ENCODE peak calls at places on chromosomes 6 and 20, in seven cellular contexts. A is GM04503; Q is HS-5; X is aorta; B is RPMI7951; Z is Calu3; S is stimulated activated CD4-positive, alpha-beta T cell treated with anti-CD3 and anti-CD28 coated beads, Interleukin-4, amount 100 ng/mL, for 48 hours. J is an unnamed sample.

GRCh38 chr6:159169193-159169555 is at the start of gene FNDC1:
- DNase-seq in Z (peak; percentile 76), Q (no peak), A (no peak), B (no peak), S (peak; percentile 59), X (peak; percentile 64), J (no peak)

GRCh38 chr6:30463651-30464618 is 25.4 kb upstream of the HLA-E start:
- DNase-seq in S (peak; percentile 46), Q (no peak), X (peak; percentile 70), A (no peak), B (peak; percentile 82), Z (peak; percentile 53), J (peak; percentile 25)

GRCh38 chr6:32047084-32047478 is 8.9 kb downstream of the CYP21A2 start:
- DNase-seq in S (no peak), Q (no peak), A (no peak), Z (peak; percentile 59), X (peak; percentile 75), B (peak; percentile 49), J (peak; percentile 59)

GRCh38 chr20:33875055-33875454 is 63.9 kb downstream of the CHMP4B start:
- DNase-seq in Z (no peak), S (no peak), X (no peak), Q (no peak), A (no peak), B (no peak), J (no peak)

GRCh38 chr6:28940294-28940858 is 16.6 kb upstream of the TRIM27 start:
- DNase-seq in Z (peak; percentile 75), S (peak; percentile 48), B (peak; percentile 52), Q (no peak), A (no peak), X (peak; percentile 55), J (peak; percentile 60)

GRCh38 chr6:35299674-35300073 is 2.1 kb downstream of the DEF6 start:
- DNase-seq in B (no peak), A (no peak), S (no peak), X (peak; percentile 71), Z (no peak), Q (no peak), J (no peak)

GRCh38 chr6:73694711-73695411 is 1.1 kb upstream of the CD109 start:
- DNase-seq in Q (no peak), S (no peak), Z (no peak), X (no peak), B (peak; percentile 80), A (peak; percentile 51), J (peak; percentile 54)

GRCh38 chr6:8548979-8549378 is 113.6 kb upstream of the SLC35B3 start:
- DNase-seq in B (no peak), S (no peak), Q (no peak), A (no peak), X (no peak), Z (no peak), J (no peak)

GRCh38 chr20:1370548-1371110 is 22.2 kb downstream of the FKBP1A start:
- DNase-seq in A (peak; percentile 51), X (no peak), S (no peak), Z (no peak), Q (peak; percentile 20), B (no peak), J (no peak)

GRCh38 chr6:27517928-27518787 is 45.3 kb upstream of the ZNF184 start:
- DNase-seq in A (no peak), X (no peak), Q (no peak), B (no peak), Z (peak; percentile 48), S (no peak), J (no peak)

GRCh38 chr6:46032112-46032998 is 16.7 kb upstream of the CLIC5 start:
- DNase-seq in S (no peak), B (peak; percentile 28), X (no peak), Z (no peak), A (no peak), Q (no peak), J (no peak)